ENCODE peak calls at places on chromosomes 16 and 17, in nine cellular contexts. One of them, this sample, is unnamed.

GRCh38 chr16:75264999-75265910 is 13.8 kb upstream of the BCAR1 start:
- DNase-seq in NCI-H82: peak
- DNase-seq in activated naive CD4-positive, alpha-beta T cell treated with Interleukin-2 at 50 U/mL for 16 hours: no peak
- DNase-seq in cardiac muscle cell: no peak
- DNase-seq in AG20443: peak
- DNase-seq in stimulated activated CD4-positive, alpha-beta T cell treated with anti-CD3 and anti-CD28 coated beads, Interleukin-1b, Interleukin-23, amount 100 ng/mL, for 1 hour: no peak
- DNase-seq in GM18507: no peak
- DNase-seq in activated gamma-delta T cell treated with Interleukin-2 at 50 U/mL for 16 hours: no peak
- DNase-seq in neural crest cell: no peak
- DNase-seq in this sample: no peak

GRCh38 chr16:53159781-53160436 is 105.1 kb downstream of the CHD9 start:
- DNase-seq in stimulated activated CD4-positive, alpha-beta T cell treated with anti-CD3 and anti-CD28 coated beads, Interleukin-1b, Interleukin-23, amount 100 ng/mL, for 1 hour: no peak
- DNase-seq in AG20443: peak
- DNase-seq in GM18507: peak
- DNase-seq in NCI-H82: peak
- DNase-seq in neural crest cell: no peak
- DNase-seq in cardiac muscle cell: peak
- DNase-seq in activated naive CD4-positive, alpha-beta T cell treated with Interleukin-2 at 50 U/mL for 16 hours: no peak
- DNase-seq in activated gamma-delta T cell treated with Interleukin-2 at 50 U/mL for 16 hours: peak
- DNase-seq in this sample: peak

GRCh38 chr17:50719924-50720805 is 762 bp downstream of the LUC7L3 start:
- DNase-seq in GM18507: no peak
- DNase-seq in neural crest cell: no peak
- DNase-seq in activated naive CD4-positive, alpha-beta T cell treated with Interleukin-2 at 50 U/mL for 16 hours: no peak
- DNase-seq in NCI-H82: peak
- DNase-seq in activated gamma-delta T cell treated with Interleukin-2 at 50 U/mL for 16 hours: no peak
- DNase-seq in cardiac muscle cell: no peak
- DNase-seq in AG20443: no peak
- DNase-seq in stimulated activated CD4-positive, alpha-beta T cell treated with anti-CD3 and anti-CD28 coated beads, Interleukin-1b, Interleukin-23, amount 100 ng/mL, for 1 hour: no peak
- DNase-seq in this sample: no peak

GRCh38 chr17:45704251-45704650 is 79.9 kb upstream of the CRHR1 start:
- DNase-seq in activated naive CD4-positive, alpha-beta T cell treated with Interleukin-2 at 50 U/mL for 16 hours: no peak
- DNase-seq in activated gamma-delta T cell treated with Interleukin-2 at 50 U/mL for 16 hours: no peak
- DNase-seq in GM18507: no peak
- DNase-seq in AG20443: no peak
- DNase-seq in NCI-H82: no peak
- DNase-seq in cardiac muscle cell: no peak
- DNase-seq in neural crest cell: no peak
- DNase-seq in stimulated activated CD4-positive, alpha-beta T cell treated with anti-CD3 and anti-CD28 coated beads, Interleukin-1b, Interleukin-23, amount 100 ng/mL, for 1 hour: no peak
- DNase-seq in this sample: no peak

GRCh38 chr16:27240948-27241531 is 27.5 kb downstream of the NSMCE1 start:
- DNase-seq in activated gamma-delta T cell treated with Interleukin-2 at 50 U/mL for 16 hours: no peak
- DNase-seq in cardiac muscle cell: peak
- DNase-seq in NCI-H82: no peak
- DNase-seq in AG20443: peak
- DNase-seq in activated naive CD4-positive, alpha-beta T cell treated with Interleukin-2 at 50 U/mL for 16 hours: no peak
- DNase-seq in stimulated activated CD4-positive, alpha-beta T cell treated with anti-CD3 and anti-CD28 coated beads, Interleukin-1b, Interleukin-23, amount 100 ng/mL, for 1 hour: no peak
- DNase-seq in neural crest cell: no peak
- DNase-seq in GM18507: no peak
- DNase-seq in this sample: no peak

GRCh38 chr17:41406205-41406604 is 8.8 kb upstream of the KRT31 start:
- DNase-seq in activated gamma-delta T cell treated with Interleukin-2 at 50 U/mL for 16 hours: no peak
- DNase-seq in stimulated activated CD4-positive, alpha-beta T cell treated with anti-CD3 and anti-CD28 coated beads, Interleukin-1b, Interleukin-23, amount 100 ng/mL, for 1 hour: no peak
- DNase-seq in AG20443: no peak
- DNase-seq in neural crest cell: no peak
- DNase-seq in cardiac muscle cell: no peak
- DNase-seq in activated naive CD4-positive, alpha-beta T cell treated with Interleukin-2 at 50 U/mL for 16 hours: no peak
- DNase-seq in GM18507: no peak
- DNase-seq in NCI-H82: no peak
- DNase-seq in this sample: no peak

GRCh38 chr16:3113765-3114479 is 1.5 kb downstream of the ZNF205 start:
- DNase-seq in AG20443: no peak
- DNase-seq in activated gamma-delta T cell treated with Interleukin-2 at 50 U/mL for 16 hours: no peak
- DNase-seq in neural crest cell: no peak
- DNase-seq in activated naive CD4-positive, alpha-beta T cell treated with Interleukin-2 at 50 U/mL for 16 hours: no peak
- DNase-seq in NCI-H82: no peak
- DNase-seq in stimulated activated CD4-positive, alpha-beta T cell treated with anti-CD3 and anti-CD28 coated beads, Interleukin-1b, Interleukin-23, amount 100 ng/mL, for 1 hour: no peak
- DNase-seq in cardiac muscle cell: no peak
- DNase-seq in GM18507: no peak
- DNase-seq in this sample: no peak

GRCh38 chr17:60416368-60416925 is 5.8 kb upstream of the CHCT1 start:
- DNase-seq in cardiac muscle cell: peak
- DNase-seq in activated naive CD4-positive, alpha-beta T cell treated with Interleukin-2 at 50 U/mL for 16 hours: no peak
- DNase-seq in NCI-H82: no peak
- DNase-seq in activated gamma-delta T cell treated with Interleukin-2 at 50 U/mL for 16 hours: no peak
- DNase-seq in GM18507: no peak
- DNase-seq in AG20443: peak
- DNase-seq in neural crest cell: no peak
- DNase-seq in stimulated activated CD4-positive, alpha-beta T cell treated with anti-CD3 and anti-CD28 coated beads, Interleukin-1b, Interleukin-23, amount 100 ng/mL, for 1 hour: no peak
- DNase-seq in this sample: no peak

GRCh38 chr17:41486316-41486715 is 3.4 kb downstream of the KRT36 start:
- DNase-seq in cardiac muscle cell: no peak
- DNase-seq in NCI-H82: no peak
- DNase-seq in activated naive CD4-positive, alpha-beta T cell treated with Interleukin-2 at 50 U/mL for 16 hours: no peak
- DNase-seq in neural crest cell: no peak
- DNase-seq in AG20443: no peak
- DNase-seq in GM18507: no peak
- DNase-seq in activated gamma-delta T cell treated with Interleukin-2 at 50 U/mL for 16 hours: no peak
- DNase-seq in stimulated activated CD4-positive, alpha-beta T cell treated with anti-CD3 and anti-CD28 coated beads, Interleukin-1b, Interleukin-23, amount 100 ng/mL, for 1 hour: no peak
- DNase-seq in this sample: no peak

GRCh38 chr16:70454221-70455034 is at the start of gene FCSK:
- DNase-seq in neural crest cell: peak
- DNase-seq in activated gamma-delta T cell treated with Interleukin-2 at 50 U/mL for 16 hours: peak
- DNase-seq in cardiac muscle cell: peak
- DNase-seq in GM18507: peak
- DNase-seq in AG20443: peak
- DNase-seq in activated naive CD4-positive, alpha-beta T cell treated with Interleukin-2 at 50 U/mL for 16 hours: peak
- DNase-seq in stimulated activated CD4-positive, alpha-beta T cell treated with anti-CD3 and anti-CD28 coated beads, Interleukin-1b, Interleukin-23, amount 100 ng/mL, for 1 hour: peak
- DNase-seq in NCI-H82: peak
- DNase-seq in this sample: no peak

GRCh38 chr16:67537270-67537635 is 8.6 kb downstream of the RIPOR1 start:
- DNase-seq in activated gamma-delta T cell treated with Interleukin-2 at 50 U/mL for 16 hours: peak
- DNase-seq in stimulated activated CD4-positive, alpha-beta T cell treated with anti-CD3 and anti-CD28 coated beads, Interleukin-1b, Interleukin-23, amount 100 ng/mL, for 1 hour: peak
- DNase-seq in AG20443: peak
- DNase-seq in NCI-H82: no peak
- DNase-seq in GM18507: no peak
- DNase-seq in cardiac muscle cell: peak
- DNase-seq in activated naive CD4-positive, alpha-beta T cell treated with Interleukin-2 at 50 U/mL for 16 hours: peak
- DNase-seq in neural crest cell: peak
- DNase-seq in this sample: no peak

This sample was measured in iPS DF 6.9.